ENCODE peak calls at places on chromosomes 3 and 15, in four cellular contexts. V is lower lobe of right lung, A is body of pancreas, O is PC-3. N is an unnamed sample. For H3K4me1, the result is how much of the 10 kb centered on the place peaks cover.

GRCh38 chr15:67584157-67584556 is 41.7 kb downstream of the MAP2K5 start:
- DNase-seq in V (no peak), A (no peak), O (no peak), N (no peak)

GRCh38 chr15:26179906-26180305 is 316.8 kb upstream of the ATP10A start:
- DNase-seq in V (no peak), A (no peak), O (peak), N (no peak)

GRCh38 chr3:157438371-157438735 is 1.7 kb downstream of the PTX3 start:
- DNase-seq in O (peak), A (no peak), V (no peak), N (no peak)

GRCh38 chr15:58628206-58629057 is 121.1 kb downstream of the ADAM10 start:
- DNase-seq in O (no peak), V (no peak), A (no peak), N (no peak)

GRCh38 chr3:81492048-81492447 is 269.4 kb downstream of the GBE1 start:
- DNase-seq in A (no peak), V (no peak), O (no peak), N (no peak)

GRCh38 chr3:111727843-111728565 is 131.1 kb upstream of the PHLDB2 start:
- DNase-seq in A (no peak), V (no peak), O (no peak), N (no peak)

GRCh38 chr3:150309557-150309956 is 98.5 kb upstream of the TSC22D2 start:
- DNase-seq in O (peak), V (no peak), A (no peak), N (no peak)

GRCh38 chr3:54960066-54960465 is 32.2 kb upstream of the LRTM1 start:
- DNase-seq in A (no peak), O (no peak), V (no peak), N (no peak)

GRCh38 chr3:52222319-52223221 is 2.9 kb downstream of the TLR9 start:
- DNase-seq in O (no peak), A (no peak), V (no peak), N (no peak)

GRCh38 chr15:72827216-72827615 is 43.7 kb upstream of the ADPGK start:
- DNase-seq in O (no peak), V (no peak), A (no peak), N (no peak)

GRCh38 chr3:29195055-29195454 is 85.8 kb upstream of the RBMS3 start:
- DNase-seq in O (peak), V (no peak), A (no peak), N (no peak)

GRCh38 chr3:173983353-173983752 is 585.8 kb downstream of the NLGN1 start:
- DNase-seq in O (no peak), V (no peak), A (no peak), N (no peak)

GRCh38 chr15:42508263-42508690 is 12.8 kb downstream of the SNAP23 start:
- DNase-seq in A (no peak), V (no peak), O (no peak), N (no peak)

GRCh38 chr15:42507514-42507913 is 12.1 kb downstream of the SNAP23 start:
- DNase-seq in A (no peak), V (no peak), O (peak), N (no peak)

GRCh38 chr15:42502472-42502871 is 7.0 kb downstream of the SNAP23 start:
- DNase-seq in O (no peak), V (no peak), A (no peak), N (no peak)

GRCh38 chr15:42503822-42504221 is 8.4 kb downstream of the SNAP23 start:
- DNase-seq in V (no peak), O (no peak), A (no peak), N (no peak)

DNA sequence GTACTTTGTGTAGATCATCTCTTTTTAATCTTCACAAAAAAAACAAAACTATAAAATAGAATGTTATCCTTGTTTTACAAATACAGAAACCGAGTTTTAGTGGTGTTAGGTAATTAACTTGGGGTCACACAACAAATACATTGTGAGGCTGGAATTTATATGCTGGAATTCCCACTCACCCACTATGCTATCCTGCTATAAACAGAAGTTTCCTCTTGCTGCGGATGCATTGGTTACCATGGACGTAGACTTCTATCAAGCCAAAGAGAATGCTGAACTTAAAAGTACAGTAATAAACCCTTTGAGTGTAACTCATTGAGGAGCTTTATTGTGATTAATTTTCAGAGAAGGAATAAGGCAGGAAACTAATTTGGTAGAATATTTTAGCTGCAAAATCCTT is 9.2 kb downstream of the SNAP23 start:
- DNase-seq in O (no peak), A (no peak), V (no peak), N (no peak)
- H3K4me1 ChIP-seq in O (under half), A (under half), V (half or more), N (under half)

DNA sequence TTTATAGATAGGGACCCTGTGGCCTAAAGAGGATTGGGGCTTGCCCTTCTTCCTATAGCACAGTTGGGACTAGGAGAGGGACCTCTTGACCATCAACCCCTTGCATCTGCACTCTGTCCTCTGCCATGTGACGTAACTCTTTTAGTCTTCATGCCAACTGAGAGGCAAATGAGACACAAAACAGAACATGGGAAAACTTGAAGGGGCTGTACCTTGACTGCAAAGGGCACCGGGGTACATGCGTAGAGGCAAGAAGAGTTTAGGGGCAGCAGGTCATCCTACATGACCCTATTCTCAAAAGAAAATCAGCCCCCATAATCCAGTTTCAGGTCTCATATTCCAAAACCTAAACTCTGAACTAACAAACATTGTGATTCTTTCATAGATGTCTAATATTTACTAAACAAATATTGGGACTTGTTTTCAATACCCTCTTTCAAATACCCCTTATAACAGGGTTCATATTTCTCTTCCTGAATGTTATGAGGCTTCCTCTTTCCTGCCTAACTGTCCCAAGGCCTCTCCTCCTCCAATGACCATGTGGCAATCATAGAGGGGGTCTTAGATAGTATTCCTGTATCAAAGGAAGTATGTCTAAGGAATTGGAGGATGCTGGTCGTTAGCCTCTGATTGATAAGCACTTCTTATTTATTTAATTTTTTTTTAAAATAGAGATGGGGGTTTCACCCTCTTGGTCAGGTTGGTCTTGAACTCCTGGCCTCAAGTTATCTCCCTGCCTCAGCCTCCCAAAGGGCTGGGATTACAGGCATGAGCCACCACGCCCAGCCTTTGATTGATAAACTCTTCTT is 20.6 kb downstream of the ACKR2 start:
- DNase-seq in A (no peak), O (peak), V (no peak), N (no peak)
- H3K27ac ChIP-seq in A (no peak), O (peak), V (no peak), N (no peak)

GRCh38 chr3:102163818-102164154 is 271.0 kb upstream of the ZPLD1 start:
- DNase-seq in O (no peak), V (no peak), A (no peak), N (no peak)

GRCh38 chr3:102163039-102163817 is 271.6 kb upstream of the ZPLD1 start:
- DNase-seq in O (peak), A (peak), V (no peak), N (peak)

GRCh38 chr3:102162251-102162650 is 272.6 kb upstream of the ZPLD1 start:
- DNase-seq in V (no peak), O (no peak), A (no peak), N (no peak)

GRCh38 chr3:102159810-102160451 is 274.9 kb upstream of the ZPLD1 start:
- DNase-seq in O (no peak), V (no peak), A (no peak), N (no peak)

DNA sequence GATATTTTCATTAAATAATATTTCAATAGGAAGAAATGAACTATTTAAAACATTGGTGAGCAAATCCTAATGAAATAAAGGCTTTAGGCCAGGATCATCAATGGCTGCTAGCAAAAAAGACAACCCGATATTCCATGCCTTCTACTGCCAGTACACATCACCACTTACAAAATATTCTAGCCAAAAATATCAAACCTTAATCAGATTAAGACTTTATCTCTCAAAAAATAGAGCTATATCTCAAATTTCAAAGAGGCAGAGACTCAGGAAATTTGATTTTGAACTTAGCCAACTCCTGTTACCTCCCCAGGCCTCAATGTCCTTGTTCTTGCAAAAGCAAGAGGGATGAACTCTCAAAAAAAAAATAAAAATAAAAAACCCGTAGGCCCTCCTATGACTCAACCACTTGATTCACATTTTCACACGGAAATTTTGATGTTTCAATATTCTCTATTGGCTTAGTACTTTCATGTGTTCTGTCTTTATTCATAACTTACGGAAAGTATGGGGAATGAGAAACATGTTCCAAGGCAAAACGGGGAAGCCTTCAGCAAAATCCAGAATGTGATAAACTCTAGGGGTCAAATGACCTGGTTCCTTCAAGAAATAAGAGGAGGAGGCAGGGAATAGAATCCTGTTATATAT is 273.3 kb upstream of the ZPLD1 start:
- DNase-seq in V (no peak), O (no peak), A (no peak), N (no peak)
- H3K4me1 ChIP-seq in V (under half), O (half or more), A (under half), N (under half)

DNA sequence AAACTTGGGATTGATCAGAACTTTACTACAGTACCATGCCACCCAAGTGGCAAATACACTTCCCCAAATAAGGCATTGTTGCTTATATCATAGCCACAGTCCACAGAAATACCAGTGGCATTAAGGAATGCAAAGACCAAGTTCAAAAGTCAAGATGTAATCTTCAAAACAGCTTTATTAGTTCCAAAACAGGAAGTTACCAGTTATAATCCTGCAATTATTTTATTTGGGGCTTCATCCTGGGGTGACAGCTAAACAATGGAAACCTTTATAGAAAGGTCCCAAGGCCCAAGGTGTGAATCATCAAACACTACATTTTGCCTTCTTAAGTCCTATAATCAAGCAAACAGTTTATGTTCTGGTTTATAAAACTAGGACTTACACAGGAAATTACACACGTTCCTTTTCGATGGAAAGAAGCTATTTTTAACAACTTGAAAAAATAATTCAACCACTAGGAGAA is 30.3 kb upstream of the RNF7 start:
- DNase-seq in O (peak), V (no peak), A (no peak), N (no peak)
- H3K27ac ChIP-seq in O (no peak), V (no peak), A (no peak), N (no peak)

DNA sequence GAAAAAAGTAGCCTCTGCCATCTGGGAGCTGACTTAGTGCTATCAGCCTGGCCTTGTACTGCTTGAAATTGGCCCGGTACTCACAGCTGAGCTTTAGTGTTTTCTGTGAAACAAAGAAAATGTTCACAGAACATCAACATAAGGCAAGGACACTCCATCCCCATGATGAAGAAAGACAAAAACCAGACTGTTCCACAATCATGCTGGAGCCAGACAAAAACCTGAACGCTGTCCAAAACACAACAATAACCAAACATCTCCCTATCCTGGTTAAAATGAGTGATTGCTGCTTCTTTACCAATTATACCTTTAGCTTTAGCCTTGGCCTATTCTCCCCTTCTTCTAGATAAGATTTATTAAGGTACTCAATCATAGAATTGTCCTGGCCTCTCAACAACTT is 153.9 kb downstream of the CPNE4 start:
- DNase-seq in A (no peak), V (no peak), O (no peak), N (no peak)
- H3K4me1 ChIP-seq in A (under half), V (under half), O (under half), N (under half)

GRCh38 chr3:127959041-127959440 is 44.0 kb downstream of the KBTBD12 start:
- DNase-seq in A (no peak), V (no peak), O (peak), N (no peak)
- H3K27ac ChIP-seq in A (no peak), V (no peak), O (no peak), N (no peak)